ENCODE peak calls at places on chromosomes 4 and X, in six cellular contexts. L is GM23338, V is WTC11, R is K562, Y is H1, A is HepG2. U is an unnamed sample.
A peak's percentile ranks its signal among the peaks of the same experiment; 100 is the strongest.

GRCh38 chr4:123649644-123650356 is 253.2 kb downstream of the SPRY1 start:
- DNase-seq in Y (peak; percentile 5), V (peak; percentile 24), R (no peak), L (peak; percentile 54), A (peak; percentile 92), U (no peak)

GRCh38 chr4:86329431-86329830 is 30.4 kb downstream of the MAPK10 start:
- DNase-seq in L (no peak), Y (no peak), A (no peak), V (no peak), R (no peak), U (no peak)

GRCh38 chr4:147741190-147741788 is 9.4 kb downstream of the ARHGAP10 start:
- DNase-seq in A (no peak), V (no peak), Y (no peak), L (no peak), R (no peak), U (no peak)

GRCh38 chr4:72494156-72494555 is 74.9 kb downstream of the ADAMTS3 start:
- DNase-seq in L (no peak), V (no peak), R (no peak), Y (no peak), A (no peak), U (no peak)

GRCh38 chr4:118769152-118769551 is 66.8 kb downstream of the SEC24D start:
- DNase-seq in Y (no peak), A (no peak), L (no peak), V (no peak), R (no peak), U (no peak)

GRCh38 chrX:143635915-143636314 is at the start of gene SLITRK4:
- DNase-seq in R (no peak), Y (peak; percentile 49), V (no peak), L (peak; percentile 82), A (no peak), U (no peak)

GRCh38 chr4:6352031-6352763 is 82.5 kb downstream of the WFS1 start:
- DNase-seq in L (no peak), Y (no peak), R (no peak), V (no peak), A (no peak), U (no peak)

GRCh38 chrX:57286507-57287251 is at the start of gene FAAH2:
- DNase-seq in L (peak; percentile 74), R (peak; percentile 2), V (peak; percentile 44), Y (no peak), A (peak; percentile 57), U (peak; percentile 23)

GRCh38 chr4:96603635-96604034 is 763.7 kb downstream of the PDHA2 start:
- DNase-seq in V (no peak), Y (no peak), L (no peak), A (no peak), R (no peak), U (no peak)

GRCh38 chr4:105474110-105474518 is 252 bp upstream of the PPA2 start:
- DNase-seq in A (no peak), R (no peak), Y (no peak), V (peak; percentile 86), L (peak; percentile 92), U (no peak)

GRCh38 chrX:19673334-19674040 is 158.2 kb upstream of the MAP3K15 start:
- DNase-seq in R (no peak), V (no peak), Y (no peak), A (peak; percentile 31), L (no peak), U (no peak)

GRCh38 chrX:84475101-84475500 is 27.2 kb downstream of the HDX start:
- DNase-seq in Y (no peak), A (no peak), R (no peak), L (no peak), V (no peak), U (no peak)

DNA sequence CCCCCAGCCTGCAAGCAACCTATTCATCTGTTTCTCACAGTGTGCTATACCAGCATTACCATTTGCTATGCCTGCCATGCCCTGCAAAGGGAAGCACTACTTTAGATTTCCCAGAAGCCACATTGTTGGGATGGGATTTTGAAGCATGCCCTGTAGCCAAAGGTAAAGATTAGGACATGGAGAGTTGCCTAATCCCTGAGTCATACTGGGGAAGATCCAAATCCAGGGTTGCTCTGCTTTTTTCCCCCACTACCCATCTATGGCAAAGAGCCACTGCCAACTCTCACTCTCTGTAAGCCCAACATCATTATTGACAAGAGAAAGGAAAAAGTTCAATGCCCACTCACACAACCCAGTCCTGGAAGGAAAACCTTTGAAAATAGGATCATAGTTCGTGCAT is 36.7 kb upstream of the TMEM164 start:
- DNase-seq in Y (no peak), V (no peak), R (no peak), A (no peak), L (no peak), U (no peak)
- TF ChIP-seq CREB1 in Y (no peak), V (no peak), R (no peak), A (no peak), L (no peak), U (no peak)

GRCh38 chr4:186739317-186739716 is 15.7 kb upstream of the FAT1 start:
- DNase-seq in V (no peak), L (no peak), Y (no peak), A (no peak), R (no peak), U (no peak)

GRCh38 chr4:186738421-186738820 is 14.8 kb upstream of the FAT1 start:
- DNase-seq in L (no peak), Y (no peak), V (no peak), R (no peak), A (no peak), U (no peak)

GRCh38 chr4:186739802-186740434 is 16.3 kb upstream of the FAT1 start:
- DNase-seq in L (no peak), R (peak; percentile 16), Y (no peak), A (no peak), V (no peak), U (no peak)

GRCh38 chr4:186736466-186736865 is 12.8 kb upstream of the FAT1 start:
- DNase-seq in Y (no peak), V (no peak), A (no peak), L (no peak), R (no peak), U (no peak)

DNA sequence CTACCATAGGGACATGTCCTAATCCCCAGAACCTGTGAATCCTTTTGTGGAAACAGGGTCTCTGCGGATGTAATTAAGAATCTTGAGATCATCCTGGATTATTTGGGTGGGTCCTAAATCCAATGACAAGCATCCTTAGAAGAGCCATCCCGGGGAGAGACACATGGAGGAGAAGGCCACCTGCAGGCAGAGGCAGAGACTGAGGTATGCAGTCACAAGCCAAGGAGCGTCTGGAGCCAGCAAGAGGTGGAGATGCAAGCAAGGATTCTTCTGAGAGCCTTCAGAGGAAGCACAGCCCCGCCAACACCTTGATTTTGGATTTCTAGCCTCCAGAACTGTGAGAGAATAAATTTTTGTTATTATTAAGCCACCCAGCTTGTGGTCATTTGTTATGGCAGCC is 13.8 kb upstream of the FAT1 start:
- DNase-seq in V (no peak), Y (no peak), A (no peak), R (no peak), L (no peak), U (no peak)
- TF ChIP-seq CREB1 in V (no peak), Y (no peak), A (no peak), R (no peak), L (no peak), U (no peak)

DNA sequence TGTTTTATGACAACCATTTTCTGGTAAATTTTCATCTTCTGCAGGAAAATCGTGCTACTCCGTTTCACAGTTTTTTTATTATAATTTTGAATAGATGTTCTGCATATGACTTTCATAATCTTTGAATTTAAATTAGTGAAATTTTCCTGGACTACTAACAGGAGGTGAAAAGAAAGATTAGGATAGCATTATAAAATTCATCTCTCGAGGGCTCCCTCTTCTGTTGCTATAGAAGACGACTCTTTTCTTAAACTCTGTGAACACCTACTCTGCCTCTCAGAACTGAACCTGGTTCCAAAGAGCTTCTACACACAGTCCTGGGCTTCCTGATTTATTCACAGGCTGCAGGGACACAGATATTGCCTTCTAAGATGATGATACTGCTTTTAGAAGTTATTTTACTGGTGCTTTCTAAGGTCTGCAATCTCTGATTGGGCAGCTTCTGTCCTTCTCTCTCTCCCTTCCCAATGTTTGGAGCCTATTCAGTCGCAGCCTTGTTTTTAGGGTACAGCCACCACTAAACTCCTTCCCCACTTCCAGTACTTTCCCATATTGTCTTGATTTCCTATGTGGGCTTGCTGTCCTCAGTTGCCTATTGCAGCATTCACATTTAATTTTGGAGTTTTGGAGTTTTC is 10.1 kb upstream of the SAP30 start:
- DNase-seq in A (no peak), L (peak; percentile 54), Y (no peak), V (no peak), R (no peak), U (no peak)
- TF ChIP-seq CREB1 in A (no peak), L (no peak), Y (no peak), V (no peak), R (no peak), U (no peak)

DNA sequence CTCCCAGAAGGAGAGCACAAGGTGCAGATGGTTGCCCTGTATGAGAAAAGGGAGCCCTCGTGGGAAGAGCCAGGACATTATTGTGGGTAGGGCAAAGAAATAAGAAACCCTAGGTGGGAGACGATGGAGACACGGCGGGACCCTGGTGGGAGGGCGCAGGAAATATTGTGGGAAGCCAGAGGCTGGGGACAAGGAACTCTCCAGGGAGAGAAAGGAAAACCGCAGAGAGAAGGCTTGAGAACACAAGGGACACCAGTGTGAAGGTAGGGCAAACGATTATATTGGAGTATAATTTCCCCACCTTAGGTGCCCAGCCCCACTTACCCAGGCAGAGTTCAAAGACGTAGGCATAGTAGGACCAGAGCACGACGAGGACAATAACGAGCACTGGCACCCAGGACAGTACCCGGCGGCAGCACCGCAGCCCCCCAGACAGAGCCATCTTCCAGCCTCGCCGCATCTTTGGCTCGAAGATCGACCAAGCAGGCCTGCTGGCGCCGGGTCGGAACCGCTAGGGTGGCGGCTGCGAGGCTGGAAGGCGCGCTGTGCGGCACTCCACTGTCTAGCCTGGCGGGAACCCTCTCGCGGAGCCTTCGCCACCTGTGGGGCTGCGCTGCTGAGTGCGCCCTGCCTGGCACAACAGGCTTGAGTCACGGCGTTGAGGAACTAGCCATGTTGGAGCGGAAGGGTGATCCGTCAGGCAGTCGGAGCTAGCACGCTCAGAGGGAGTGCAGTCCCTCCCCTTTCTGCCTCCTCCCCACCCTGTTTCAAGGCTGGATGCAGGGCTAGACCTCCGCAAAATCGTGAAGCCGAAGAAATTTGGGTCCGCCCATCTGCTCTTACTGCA is at the start of gene ZDHHC15:
- DNase-seq in A (no peak), L (peak; percentile 73), R (no peak), V (peak; percentile 53), Y (peak; percentile 27), U (peak; percentile 13)
- TF ChIP-seq CREB1 in A (no peak), L (no peak), R (no peak), V (peak; percentile 27), Y (no peak), U (no peak)

U was measured in GM12878.